ENCODE peak calls at places on chromosomes 4 and X, in four cellular contexts. Y is GM23248, D is DND-41, C is HCT116. H is an unnamed sample.

GRCh38 chr4:117783716-117784115 is 250.6 kb upstream of the NDST3 start:
- DNase-seq in Y (peak; percentile 0), D (no peak), C (no peak), H (peak; percentile 46)

GRCh38 chrX:8815460-8816065 is 14.4 kb upstream of the FAM9A start:
- DNase-seq in Y (peak; percentile 34), D (peak; percentile 14), C (peak; percentile 2), H (peak; percentile 33)

GRCh38 chrX:136639506-136640176 is 8.3 kb upstream of the CD40LG start:
- DNase-seq in Y (peak; percentile 76), D (no peak), C (no peak), H (peak; percentile 3)

GRCh38 chr4:145843148-145843547 is 95.5 kb downstream of the ZNF827 start:
- DNase-seq in Y (peak; percentile 85), D (no peak), C (no peak), H (peak; percentile 54)

GRCh38 chr4:2284934-2285664 is 23.2 kb upstream of the MXD4 start:
- DNase-seq in Y (peak; percentile 79), D (peak; percentile 40), C (no peak), H (peak; percentile 61)

GRCh38 chr4:104416725-104417363 is 77.8 kb downstream of the CXXC4 start:
- DNase-seq in Y (no peak), D (no peak), C (no peak), H (peak; percentile 3)

GRCh38 chr4:13329340-13329850 is 154.7 kb downstream of the RAB28 start:
- DNase-seq in Y (no peak), D (no peak), C (no peak), H (peak; percentile 1)

GRCh38 chr4:114780205-114780604 is 181.6 kb downstream of the UGT8 start:
- DNase-seq in Y (peak; percentile 52), D (no peak), C (peak; percentile 24), H (no peak)

GRCh38 chr4:147589586-147589985 is 27.6 kb upstream of the TMEM184C start:
- DNase-seq in Y (peak; percentile 31), D (no peak), C (no peak), H (no peak)

GRCh38 chr4:41207330-41207831 is 7.0 kb downstream of the APBB2 start:
- DNase-seq in Y (peak; percentile 58), D (no peak), C (no peak), H (no peak)

GRCh38 chr4:119297795-119298194 is 24.1 kb downstream of the FABP2 start:
- DNase-seq in Y (no peak), D (no peak), C (no peak), H (no peak)

GRCh38 chr4:119300388-119301131 is 21.4 kb downstream of the FABP2 start:
- DNase-seq in Y (peak; percentile 97), D (peak; percentile 91), C (peak; percentile 91), H (peak; percentile 98)

GRCh38 chr4:119300072-119300387 is 21.9 kb downstream of the FABP2 start:
- DNase-seq in Y (peak; percentile 77), D (no peak), C (no peak), H (no peak)

GRCh38 chr4:119299221-119300071 is 22.5 kb downstream of the FABP2 start:
- DNase-seq in Y (peak; percentile 46), D (no peak), C (no peak), H (peak; percentile 33)

DNA sequence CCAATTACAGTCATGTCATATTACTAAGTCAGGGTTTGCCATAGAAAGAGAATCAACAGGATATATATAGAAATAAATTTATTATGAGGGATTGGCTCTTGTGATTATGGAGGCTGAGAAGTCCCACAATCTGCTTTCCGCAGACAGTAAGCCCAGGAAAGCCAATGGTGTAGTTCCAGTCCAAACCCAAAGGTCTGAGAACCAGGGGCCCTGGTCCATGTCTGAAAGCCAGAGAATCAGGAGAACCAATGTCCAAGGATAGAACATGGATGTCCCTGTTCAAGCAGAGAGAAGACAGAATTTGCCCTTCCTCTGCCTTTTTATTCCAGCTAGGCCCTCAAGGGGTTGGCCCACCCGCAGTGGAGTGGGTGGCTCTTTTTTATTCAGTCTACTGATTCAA is 25.6 kb downstream of the FABP2 start:
- DNase-seq in Y (no peak), D (no peak), C (no peak), H (no peak)
- H3K27ac ChIP-seq in Y (no peak overlapping the region), D (no peak overlapping the region), C (no peak overlapping the region), H (no peak overlapping the region)

GRCh38 chr4:182917182-182918043 is at the start of gene DCTD:
- DNase-seq in Y (peak; percentile 86), D (peak; percentile 79), C (no peak), H (peak; percentile 55)
- TF ChIP-seq EZH2 in Y (no peak), D (no peak), C (no peak), H (no peak)

GRCh38 chrX:48487362-48487785 is 11.4 kb downstream of the FTSJ1 start:
- DNase-seq in Y (peak; percentile 85), D (no peak), C (peak; percentile 90), H (peak; percentile 97)
- H3K27ac ChIP-seq in Y (peak overlapping the region; percentile 85), D (no peak overlapping the region), C (peak overlapping the region; percentile 36), H (peak overlapping the region; percentile 95)

DNA sequence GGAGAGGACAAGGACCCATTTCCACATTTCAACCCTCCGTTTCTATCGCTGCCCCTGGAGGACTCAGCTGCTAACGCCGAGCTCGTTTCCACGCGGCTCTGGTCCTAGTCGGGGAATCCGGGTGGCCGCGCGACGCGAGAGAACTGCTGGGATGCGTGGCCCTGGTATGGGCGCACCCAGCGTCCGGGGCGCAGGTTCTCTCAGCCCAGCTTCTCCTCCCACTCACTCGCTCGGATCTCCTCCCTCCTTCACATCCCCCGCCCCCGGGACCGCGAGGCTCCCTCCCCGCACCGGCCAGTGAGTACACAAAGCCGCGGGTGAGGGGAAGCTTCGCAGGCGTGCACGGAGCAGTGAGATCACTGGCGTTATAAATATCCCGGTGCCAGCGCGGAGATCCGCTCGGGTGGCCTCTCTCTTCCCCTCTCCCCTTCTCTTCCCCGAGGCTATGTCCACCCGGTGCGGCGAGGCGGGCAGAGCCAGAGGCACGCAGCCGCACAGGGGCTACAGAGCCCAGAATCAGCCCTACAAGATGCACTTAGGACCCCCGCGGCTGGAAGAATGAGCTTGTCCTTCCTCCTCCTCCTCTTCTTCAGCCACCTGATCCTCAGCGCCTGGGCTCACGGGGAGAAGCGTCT is at the start of gene FGF5:
- DNase-seq in Y (peak; percentile 99), D (no peak), C (no peak), H (peak; percentile 90)
- TF ChIP-seq EZH2 in Y (no peak), D (no peak), C (no peak), H (peak; percentile 30)

GRCh38 chrX:30224541-30224940 is 5.9 kb upstream of the MAGEB3 start:
- DNase-seq in Y (no peak), D (no peak), C (no peak), H (no peak)
- H3K27ac ChIP-seq in Y (no peak overlapping the region), D (no peak overlapping the region), C (no peak overlapping the region), H (no peak overlapping the region)

GRCh38 chrX:150361777-150362351 is 1.3 kb upstream of the MAMLD1 start:
- DNase-seq in Y (peak; percentile 66), D (no peak), C (no peak), H (peak; percentile 24)

GRCh38 chrX:150363561-150364346 is 637 bp downstream of the MAMLD1 start:
- DNase-seq in Y (peak; percentile 76), D (peak; percentile 21), C (no peak), H (peak; percentile 45)

GRCh38 chrX:150364347-150365050 is 1.4 kb downstream of the MAMLD1 start:
- DNase-seq in Y (peak; percentile 54), D (peak; percentile 40), C (no peak), H (peak; percentile 39)

GRCh38 chrX:150361070-150361776 is 1.9 kb upstream of the MAMLD1 start:
- DNase-seq in Y (peak; percentile 16), D (no peak), C (no peak), H (peak; percentile 28)

DNA sequence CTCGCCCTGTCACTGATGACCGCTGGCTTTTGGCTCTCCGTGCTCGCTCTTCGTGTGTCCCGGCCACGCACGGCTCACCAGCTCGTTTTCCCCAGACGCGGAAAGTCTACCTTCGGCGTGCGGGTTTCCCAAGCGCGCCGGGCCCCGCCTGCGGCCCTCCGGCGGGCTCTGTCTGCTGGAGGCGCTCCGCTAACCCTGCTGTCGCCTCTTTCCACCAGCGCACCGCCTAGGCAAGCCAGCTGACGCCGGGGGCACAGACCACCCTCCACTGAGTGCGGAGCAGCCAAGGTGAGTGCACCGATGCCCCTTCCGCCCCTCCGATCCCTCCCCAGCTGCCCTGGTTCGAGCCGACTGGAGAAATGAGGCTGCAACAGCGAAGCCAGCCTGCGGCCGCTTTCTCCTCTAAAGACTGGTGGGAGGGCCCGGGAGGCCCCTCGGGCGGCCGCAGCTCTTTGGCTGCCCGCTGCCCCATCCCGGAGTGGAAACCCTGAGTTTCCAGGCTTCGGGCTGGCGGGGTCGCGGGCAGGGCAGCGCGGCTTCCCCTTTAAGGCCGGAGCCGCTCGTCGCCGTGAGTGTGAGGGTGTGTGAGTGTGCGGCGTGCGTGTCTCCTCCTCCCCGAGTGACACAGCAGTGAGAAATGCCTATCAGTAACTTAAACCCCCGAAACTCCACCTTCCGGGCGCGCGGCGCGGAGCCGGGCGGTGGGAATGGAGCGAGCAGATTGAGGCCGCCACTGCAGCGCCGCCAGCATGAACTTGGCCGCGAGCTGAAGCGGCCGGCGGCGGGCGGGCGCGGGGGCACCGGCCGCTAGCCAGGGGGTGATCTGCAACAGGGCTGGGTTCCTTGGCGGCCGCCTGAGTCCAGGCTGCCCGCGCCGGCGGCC is at the start of gene MAMLD1:
- DNase-seq in Y (peak; percentile 87), D (peak; percentile 63), C (peak; percentile 51), H (peak; percentile 73)
- TF ChIP-seq EZH2 in Y (no peak), D (peak; percentile 57), C (no peak), H (no peak)

GRCh38 chrX:23662853-23663252 is 4.4 kb upstream of the PRDX4 start:
- DNase-seq in Y (peak; percentile 82), D (no peak), C (no peak), H (peak; percentile 13)
- H3K27ac ChIP-seq in Y (no peak overlapping the region), D (no peak overlapping the region), C (no peak overlapping the region), H (no peak overlapping the region)

H was measured in mammary epithelial cell.